ENCODE peak calls at places on chromosomes 3 and 15, in eight cellular contexts. One of them, this sample, is unnamed.

GRCh38 chr15:62533687-62534086 is 368.6 kb upstream of the C2CD4B start:
- DNase-seq in stimulated activated CD4-positive, alpha-beta T cell treated with anti-CD3 and anti-CD28 coated beads, Interleukin-4, amount 100 ng/mL, for 48 hours: no peak
- DNase-seq in heart right ventricle: no peak
- DNase-seq in chondrocyte: no peak
- DNase-seq in DMS153: no peak
- DNase-seq in AG10803: peak
- DNase-seq in A549: no peak
- DNase-seq in naive thymus-derived CD8-positive, alpha-beta T cell: no peak
- DNase-seq in this sample: no peak

GRCh38 chr15:70362350-70362749 is 264.6 kb upstream of the TLE3 start:
- DNase-seq in DMS153: no peak
- DNase-seq in heart right ventricle: no peak
- DNase-seq in chondrocyte: no peak
- DNase-seq in A549: no peak
- DNase-seq in stimulated activated CD4-positive, alpha-beta T cell treated with anti-CD3 and anti-CD28 coated beads, Interleukin-4, amount 100 ng/mL, for 48 hours: no peak
- DNase-seq in AG10803: no peak
- DNase-seq in naive thymus-derived CD8-positive, alpha-beta T cell: no peak
- DNase-seq in this sample: no peak

GRCh38 chr15:101723161-101723873 is 956 bp downstream of the TARS3 start:
- DNase-seq in AG10803: peak
- DNase-seq in A549: no peak
- DNase-seq in stimulated activated CD4-positive, alpha-beta T cell treated with anti-CD3 and anti-CD28 coated beads, Interleukin-4, amount 100 ng/mL, for 48 hours: no peak
- DNase-seq in heart right ventricle: no peak
- DNase-seq in naive thymus-derived CD8-positive, alpha-beta T cell: no peak
- DNase-seq in DMS153: peak
- DNase-seq in chondrocyte: no peak
- DNase-seq in this sample: peak

GRCh38 chr3:26438981-26439884 is 183.3 kb upstream of the LRRC3B start:
- DNase-seq in AG10803: no peak
- DNase-seq in A549: peak
- DNase-seq in chondrocyte: no peak
- DNase-seq in stimulated activated CD4-positive, alpha-beta T cell treated with anti-CD3 and anti-CD28 coated beads, Interleukin-4, amount 100 ng/mL, for 48 hours: no peak
- DNase-seq in heart right ventricle: no peak
- DNase-seq in naive thymus-derived CD8-positive, alpha-beta T cell: no peak
- DNase-seq in DMS153: no peak
- DNase-seq in this sample: no peak

GRCh38 chr3:17577795-17578520 is 164.5 kb downstream of the TBC1D5 start:
- DNase-seq in heart right ventricle: no peak
- DNase-seq in DMS153: no peak
- DNase-seq in A549: no peak
- DNase-seq in stimulated activated CD4-positive, alpha-beta T cell treated with anti-CD3 and anti-CD28 coated beads, Interleukin-4, amount 100 ng/mL, for 48 hours: no peak
- DNase-seq in naive thymus-derived CD8-positive, alpha-beta T cell: no peak
- DNase-seq in AG10803: peak
- DNase-seq in chondrocyte: no peak
- DNase-seq in this sample: peak

GRCh38 chr3:99439892-99440291 is 198.5 kb upstream of the COL8A1 start:
- DNase-seq in A549: no peak
- DNase-seq in stimulated activated CD4-positive, alpha-beta T cell treated with anti-CD3 and anti-CD28 coated beads, Interleukin-4, amount 100 ng/mL, for 48 hours: no peak
- DNase-seq in DMS153: no peak
- DNase-seq in AG10803: peak
- DNase-seq in naive thymus-derived CD8-positive, alpha-beta T cell: no peak
- DNase-seq in heart right ventricle: no peak
- DNase-seq in chondrocyte: no peak
- DNase-seq in this sample: no peak

GRCh38 chr3:72574144-72574543 is 274.1 kb downstream of the SHQ1 start:
- DNase-seq in A549: no peak
- DNase-seq in chondrocyte: no peak
- DNase-seq in naive thymus-derived CD8-positive, alpha-beta T cell: no peak
- DNase-seq in AG10803: no peak
- DNase-seq in DMS153: no peak
- DNase-seq in stimulated activated CD4-positive, alpha-beta T cell treated with anti-CD3 and anti-CD28 coated beads, Interleukin-4, amount 100 ng/mL, for 48 hours: no peak
- DNase-seq in heart right ventricle: no peak
- DNase-seq in this sample: no peak

GRCh38 chr3:447671-448070 is 251.1 kb downstream of the CHL1 start:
- DNase-seq in A549: no peak
- DNase-seq in chondrocyte: no peak
- DNase-seq in DMS153: no peak
- DNase-seq in stimulated activated CD4-positive, alpha-beta T cell treated with anti-CD3 and anti-CD28 coated beads, Interleukin-4, amount 100 ng/mL, for 48 hours: no peak
- DNase-seq in naive thymus-derived CD8-positive, alpha-beta T cell: no peak
- DNase-seq in heart right ventricle: no peak
- DNase-seq in AG10803: no peak
- DNase-seq in this sample: no peak

GRCh38 chr3:146322216-146322615 is 71.3 kb upstream of the PLSCR4 start:
- DNase-seq in AG10803: peak
- DNase-seq in A549: no peak
- DNase-seq in naive thymus-derived CD8-positive, alpha-beta T cell: no peak
- DNase-seq in stimulated activated CD4-positive, alpha-beta T cell treated with anti-CD3 and anti-CD28 coated beads, Interleukin-4, amount 100 ng/mL, for 48 hours: no peak
- DNase-seq in chondrocyte: no peak
- DNase-seq in DMS153: no peak
- DNase-seq in heart right ventricle: no peak
- DNase-seq in this sample: no peak

GRCh38 chr3:169455472-169455871 is 208.0 kb downstream of the MECOM start:
- DNase-seq in heart right ventricle: no peak
- DNase-seq in AG10803: no peak
- DNase-seq in naive thymus-derived CD8-positive, alpha-beta T cell: no peak
- DNase-seq in DMS153: no peak
- DNase-seq in stimulated activated CD4-positive, alpha-beta T cell treated with anti-CD3 and anti-CD28 coated beads, Interleukin-4, amount 100 ng/mL, for 48 hours: no peak
- DNase-seq in chondrocyte: no peak
- DNase-seq in A549: no peak
- DNase-seq in this sample: no peak

GRCh38 chr3:21436846-21437245 is 314.2 kb downstream of the ZNF385D start:
- DNase-seq in heart right ventricle: no peak
- DNase-seq in DMS153: no peak
- DNase-seq in chondrocyte: no peak
- DNase-seq in naive thymus-derived CD8-positive, alpha-beta T cell: no peak
- DNase-seq in A549: no peak
- DNase-seq in AG10803: no peak
- DNase-seq in stimulated activated CD4-positive, alpha-beta T cell treated with anti-CD3 and anti-CD28 coated beads, Interleukin-4, amount 100 ng/mL, for 48 hours: no peak
- DNase-seq in this sample: no peak